ENCODE peak calls at places on chromosomes 7 and 10, in nine cellular contexts. E is amygdala; C is endothelial cell; K is GM04503; X is EL; I is stimulated activated CD8-positive, alpha-beta memory T cell treated with anti-CD3 and anti-CD28 coated beads, Interleukin-4, amount 100 ng/mL, for 4 hours; W is astrocyte of the hippocampus; F is AG08395; G is hippocampal formation. Z is an unnamed sample.

GRCh38 chr7:56028942-56029630 is 22.2 kb downstream of the PSPH start:
- DNase-seq in G (no peak), K (no peak), X (peak), W (peak), I (no peak), C (no peak), F (no peak), E (no peak), Z (no peak)

GRCh38 chr10:114560144-114560543 is 97.9 kb downstream of the ABLIM1 start:
- DNase-seq in K (no peak), E (no peak), G (no peak), F (no peak), I (no peak), C (no peak), X (no peak), W (no peak), Z (no peak)

GRCh38 chr10:97000487-97001182 is 168.5 kb downstream of the LCOR start:
- DNase-seq in I (no peak), G (no peak), W (no peak), K (no peak), F (no peak), X (peak), C (peak), E (no peak), Z (no peak)

GRCh38 chr7:130268463-130269317 is 2.0 kb downstream of the CPA2 start:
- DNase-seq in W (no peak), E (no peak), G (no peak), X (no peak), I (no peak), K (no peak), C (no peak), F (no peak), Z (no peak)

GRCh38 chr7:113230691-113231090 is 112.3 kb upstream of the SMIM30 start:
- DNase-seq in K (no peak), I (no peak), X (no peak), W (no peak), E (no peak), C (no peak), G (no peak), F (no peak), Z (no peak)

GRCh38 chr10:48947690-48948418 is 8.2 kb upstream of the LRRC18 start:
- DNase-seq in K (no peak), I (no peak), W (no peak), X (no peak), E (no peak), F (no peak), G (no peak), C (no peak), Z (no peak)

GRCh38 chr10:7667262-7668141 is 736 bp upstream of the ITIH5 start:
- DNase-seq in W (no peak), K (no peak), X (no peak), E (no peak), G (no peak), F (no peak), C (peak), I (no peak), Z (no peak)

GRCh38 chr7:5693529-5693928 is 87.9 kb downstream of the RNF216 start:
- DNase-seq in C (no peak), I (no peak), W (peak), F (no peak), G (no peak), X (peak), E (no peak), K (peak), Z (no peak)

GRCh38 chr10:6514180-6514579 is 65.9 kb downstream of the PRKCQ start:
- DNase-seq in W (no peak), E (no peak), I (no peak), K (no peak), G (no peak), F (no peak), X (no peak), C (no peak), Z (no peak)